ENCODE peak calls at places on chromosomes 1 and 21, in ten cellular contexts. R, Z, W, V, K, Q, F, N, O and H are unnamed samples. For H3K27me3, the result is how much of the 10 kb centered on the place peaks cover.

GRCh38 chr21:45971487-45972352 is 9.8 kb upstream of the COL6A1 start:
- DNase-seq in R (peak), Z (no peak), W (peak), V (peak), K (no peak), Q (peak), F (peak), N (peak), O (peak), H (no peak)

GRCh38 chr21:37790905-37791304 is 125.4 kb downstream of the KCNJ6 start:
- DNase-seq in R (no peak), Z (no peak), W (no peak), V (no peak), K (no peak), Q (no peak), F (no peak), N (no peak), O (no peak), H (no peak)

GRCh38 chr1:156502749-156503671 is 2.4 kb upstream of the MEF2D start:
- DNase-seq in R (peak), Z (peak), W (peak), V (peak), K (no peak), Q (peak), F (peak), N (peak), O (peak), H (peak)

GRCh38 chr1:20634594-20635084 is 1.4 kb downstream of the PINK1 start:
- DNase-seq in R (no peak), Z (peak), W (no peak), V (no peak), K (no peak), Q (peak), F (peak), N (no peak), O (peak), H (peak)

GRCh38 chr1:230219174-230220067 is 152.4 kb downstream of the GALNT2 start:
- DNase-seq in R (no peak), Z (no peak), W (no peak), V (no peak), K (no peak), Q (no peak), F (no peak), N (no peak), O (no peak), H (no peak)

GRCh38 chr21:23307065-23307464 is 2300.2 kb downstream of the MRPL39 start:
- DNase-seq in R (no peak), Z (no peak), W (no peak), V (no peak), K (no peak), Q (no peak), F (no peak), N (no peak), O (no peak), H (no peak)

GRCh38 chr1:66156144-66156543 is 363.4 kb downstream of the PDE4B start:
- DNase-seq in R (no peak), Z (no peak), W (no peak), V (no peak), K (no peak), Q (no peak), F (no peak), N (no peak), O (no peak), H (no peak)

GRCh38 chr1:22612657-22613056 is 23.8 kb upstream of the C1QA start:
- DNase-seq in R (no peak), Z (no peak), W (no peak), V (no peak), K (no peak), Q (no peak), F (no peak), N (no peak), O (no peak), H (no peak)

GRCh38 chr1:165876121-165876520 is 48.7 kb downstream of the UCK2 start:
- DNase-seq in R (no peak), Z (no peak), W (no peak), V (no peak), K (no peak), Q (no peak), F (no peak), N (no peak), O (no peak), H (no peak)

GRCh38 chr1:156537027-156537426 is 35.3 kb downstream of the IQGAP3 start:
- DNase-seq in R (no peak), Z (no peak), W (no peak), V (no peak), K (no peak), Q (no peak), F (no peak), N (no peak), O (no peak), H (no peak)

GRCh38 chr1:64363116-64363515 is 106.8 kb upstream of the CACHD1 start:
- DNase-seq in R (no peak), Z (no peak), W (no peak), V (no peak), K (no peak), Q (no peak), F (no peak), N (no peak), O (no peak), H (no peak)

GRCh38 chr1:31576201-31576669 is at the start of gene TINAGL1:
- DNase-seq in R (peak), Z (peak), W (peak), V (peak), K (no peak), Q (peak), F (peak), N (peak), O (peak), H (peak)

GRCh38 chr1:158951956-158952355 is 20.6 kb downstream of the PYHIN1 start:
- DNase-seq in R (no peak), Z (no peak), W (no peak), V (no peak), K (no peak), Q (no peak), F (peak), N (no peak), O (peak), H (no peak)

GRCh38 chr1:18528616-18529015 is 47.9 kb downstream of the KLHDC7A start:
- DNase-seq in R (no peak), Z (no peak), W (no peak), V (no peak), K (no peak), Q (no peak), F (no peak), N (no peak), O (no peak), H (peak)

GRCh38 chr1:44860891-44861290 is 17.8 kb upstream of the PTCH2 start:
- DNase-seq in R (no peak), Z (no peak), W (no peak), V (no peak), K (no peak), Q (no peak), F (no peak), N (no peak), O (no peak), H (no peak)

GRCh38 chr1:113987259-113987658 is 8.0 kb downstream of the OLFML3 start:
- DNase-seq in R (no peak), Z (no peak), W (no peak), V (no peak), K (no peak), Q (no peak), F (no peak), N (no peak), O (no peak), H (no peak)

GRCh38 chr1:91511386-91511785 is 10.7 kb downstream of the CDC7 start:
- DNase-seq in R (no peak), Z (peak), W (no peak), V (no peak), K (no peak), Q (no peak), F (no peak), N (no peak), O (no peak), H (no peak)

GRCh38 chr1:37634554-37635308 is at the start of gene RSPO1:
- DNase-seq in R (no peak), Z (no peak), W (peak), V (peak), K (peak), Q (no peak), F (peak), N (peak), O (peak), H (no peak)

GRCh38 chr1:97632075-97632474 is 288.8 kb downstream of the DPYD start:
- DNase-seq in R (no peak), Z (peak), W (no peak), V (no peak), K (no peak), Q (no peak), F (no peak), N (no peak), O (no peak), H (no peak)

GRCh38 chr1:201649776-201650607 is 111.1 kb downstream of the NAV1 start:
- DNase-seq in R (peak), Z (peak), W (peak), V (peak), K (peak), Q (peak), F (peak), N (peak), O (peak), H (peak)

GRCh38 chr1:225767591-225768540 is 9.8 kb upstream of the SRP9 start:
- DNase-seq in R (peak), Z (peak), W (peak), V (peak), K (no peak), Q (peak), F (peak), N (peak), O (peak), H (peak)

GRCh38 chr1:39829791-39830533 is 41.3 kb upstream of the BMP8B start:
- DNase-seq in R (no peak), Z (peak), W (no peak), V (no peak), K (no peak), Q (no peak), F (no peak), N (no peak), O (no peak), H (no peak)

GRCh38 chr1:41274827-41275519 is 32.9 kb upstream of the SCMH1 start:
- DNase-seq in R (no peak), Z (no peak), W (no peak), V (no peak), K (no peak), Q (no peak), F (no peak), N (no peak), O (no peak), H (no peak)

GRCh38 chr21:42218836-42219605 is at the start of gene ABCG1:
- DNase-seq in R (peak), Z (peak), W (peak), V (no peak), K (peak), Q (peak), F (peak), N (no peak), O (peak), H (no peak)

GRCh38 chr1:199616947-199617346 is 410.6 kb upstream of the NR5A2 start:
- DNase-seq in R (no peak), Z (no peak), W (no peak), V (no peak), K (no peak), Q (no peak), F (no peak), N (no peak), O (no peak), H (no peak)

GRCh38 chr1:96880626-96881025 is 159.0 kb downstream of the PTBP2 start:
- DNase-seq in R (no peak), Z (no peak), W (no peak), V (no peak), K (no peak), Q (no peak), F (no peak), N (no peak), O (no peak), H (no peak)

GRCh38 chr1:210747890-210748289 is 386.1 kb downstream of the KCNH1 start:
- DNase-seq in R (no peak), Z (no peak), W (no peak), V (no peak), K (no peak), Q (no peak), F (no peak), N (no peak), O (no peak), H (no peak)

GRCh38 chr1:184019066-184019465 is 18.5 kb downstream of the COLGALT2 start:
- DNase-seq in R (no peak), Z (no peak), W (no peak), V (no peak), K (no peak), Q (no peak), F (no peak), N (no peak), O (no peak), H (no peak)

GRCh38 chr1:98556521-98557158 is 104.9 kb upstream of the SNX7 start:
- DNase-seq in R (no peak), Z (peak), W (no peak), V (no peak), K (no peak), Q (no peak), F (no peak), N (no peak), O (no peak), H (no peak)

GRCh38 chr1:219374636-219375035 is 201.0 kb downstream of the LYPLAL1 start:
- DNase-seq in R (no peak), Z (no peak), W (no peak), V (no peak), K (no peak), Q (no peak), F (no peak), N (no peak), O (no peak), H (no peak)

GRCh38 chr1:212485895-212486590 is 53.3 kb downstream of the NENF start:
- DNase-seq in R (peak), Z (peak), W (no peak), V (no peak), K (peak), Q (no peak), F (peak), N (peak), O (peak), H (peak)

GRCh38 chr1:95309031-95309459 is 75.0 kb downstream of the RWDD3 start:
- DNase-seq in R (no peak), Z (peak), W (no peak), V (no peak), K (peak), Q (no peak), F (peak), N (no peak), O (no peak), H (no peak)

GRCh38 chr1:228930479-228930957 is 195.2 kb downstream of the RHOU start:
- DNase-seq in R (no peak), Z (no peak), W (no peak), V (no peak), K (no peak), Q (no peak), F (peak), N (no peak), O (no peak), H (peak)

GRCh38 chr1:207073906-207074820 is 14.5 kb upstream of the C4BPB start:
- DNase-seq in R (no peak), Z (peak), W (no peak), V (no peak), K (no peak), Q (no peak), F (peak), N (no peak), O (no peak), H (no peak)

GRCh38 chr1:48396208-48396607 is 75.8 kb downstream of the SPATA6 start:
- DNase-seq in R (no peak), Z (peak), W (no peak), V (no peak), K (no peak), Q (no peak), F (no peak), N (no peak), O (no peak), H (no peak)

GRCh38 chr1:7261490-7261889 is 476.2 kb downstream of the CAMTA1 start:
- DNase-seq in R (no peak), Z (no peak), W (no peak), V (no peak), K (no peak), Q (no peak), F (peak), N (no peak), O (no peak), H (no peak)

GRCh38 chr1:41799723-41800122 is 119.0 kb downstream of the HIVEP3 start:
- DNase-seq in R (no peak), Z (peak), W (no peak), V (no peak), K (no peak), Q (no peak), F (no peak), N (no peak), O (no peak), H (no peak)

GRCh38 chr1:232218955-232219865 is 410.7 kb downstream of the SIPA1L2 start:
- DNase-seq in R (no peak), Z (no peak), W (no peak), V (no peak), K (no peak), Q (peak), F (no peak), N (peak), O (no peak), H (no peak)

GRCh38 chr1:3463891-3464648 is 9.6 kb downstream of the ARHGEF16 start:
- DNase-seq in R (no peak), Z (no peak), W (no peak), V (no peak), K (no peak), Q (no peak), F (no peak), N (peak), O (no peak), H (no peak)
- H3K27me3 ChIP-seq in R (under half), Z (under half), W (under half), V (under half), K (under half), Q (under half), F (under half), N (under half), O (under half), H (under half)

GRCh38 chr1:116847175-116847574 is 62.5 kb upstream of the PTGFRN start:
- DNase-seq in R (no peak), Z (no peak), W (no peak), V (no peak), K (no peak), Q (no peak), F (no peak), N (no peak), O (no peak), H (no peak)

GRCh38 chr1:116844775-116845174 is 64.9 kb upstream of the PTGFRN start:
- DNase-seq in R (no peak), Z (no peak), W (no peak), V (no peak), K (no peak), Q (no peak), F (no peak), N (no peak), O (no peak), H (no peak)

GRCh38 chr1:116852367-116852766 is 57.3 kb upstream of the PTGFRN start:
- DNase-seq in R (no peak), Z (no peak), W (no peak), V (no peak), K (no peak), Q (no peak), F (peak), N (no peak), O (no peak), H (no peak)

GRCh38 chr1:116850436-116850835 is 59.3 kb upstream of the PTGFRN start:
- DNase-seq in R (no peak), Z (no peak), W (no peak), V (no peak), K (no peak), Q (no peak), F (no peak), N (no peak), O (no peak), H (no peak)

GRCh38 chr1:116847688-116848531 is 61.8 kb upstream of the PTGFRN start:
- DNase-seq in R (no peak), Z (peak), W (no peak), V (peak), K (no peak), Q (peak), F (no peak), N (peak), O (peak), H (no peak)
- H3K4me3 ChIP-seq in R (no peak), Z (no peak), W (no peak), V (no peak), K (no peak), Q (no peak), F (no peak), N (no peak), O (no peak), H (no peak)

GRCh38 chr21:36522174-36522810 is 42.4 kb upstream of the CLDN14 start:
- DNase-seq in R (no peak), Z (no peak), W (no peak), V (no peak), K (no peak), Q (no peak), F (no peak), N (no peak), O (no peak), H (no peak)

GRCh38 chr21:36524477-36524876 is 44.6 kb upstream of the CLDN14 start:
- DNase-seq in R (no peak), Z (no peak), W (no peak), V (no peak), K (no peak), Q (no peak), F (no peak), N (no peak), O (no peak), H (no peak)

DNA sequence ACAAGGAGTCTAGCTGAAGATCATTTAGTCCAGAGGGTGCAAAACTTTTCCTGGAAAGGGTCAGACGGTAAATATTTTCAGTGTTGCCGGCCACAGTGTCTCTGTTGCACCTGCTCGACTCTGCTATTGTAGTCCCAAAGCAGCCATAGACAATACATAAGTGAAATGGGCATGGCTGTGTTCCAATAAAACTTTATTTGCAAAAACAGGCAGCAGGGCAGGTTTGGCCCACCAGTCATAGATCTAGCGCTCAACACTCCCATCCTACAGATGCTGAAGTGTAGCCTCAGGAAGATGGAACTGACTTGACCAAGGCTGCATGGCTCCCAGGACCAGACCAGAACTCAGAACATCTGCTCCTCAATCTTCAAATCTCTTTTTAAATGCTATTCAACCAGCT is 46.2 kb upstream of the CLDN14 start:
- DNase-seq in R (no peak), Z (no peak), W (no peak), V (no peak), K (no peak), Q (no peak), F (no peak), N (no peak), O (no peak), H (no peak)
- H3K27me3 ChIP-seq in R (under half), Z (under half), W (under half), V (under half), K (under half), Q (under half), F (under half), N (under half), O (under half), H (under half)

GRCh38 chr1:205630241-205630640 is 1.6 kb downstream of the ELK4 start:
- DNase-seq in R (no peak), Z (peak), W (no peak), V (no peak), K (no peak), Q (no peak), F (no peak), N (no peak), O (no peak), H (no peak)

GRCh38 chr1:205627956-205628355 is 3.9 kb downstream of the ELK4 start:
- DNase-seq in R (no peak), Z (no peak), W (no peak), V (no peak), K (no peak), Q (no peak), F (no peak), N (no peak), O (no peak), H (no peak)

GRCh38 chr1:205630651-205631009 is 1.2 kb downstream of the ELK4 start:
- DNase-seq in R (no peak), Z (no peak), W (no peak), V (no peak), K (no peak), Q (no peak), F (no peak), N (no peak), O (no peak), H (no peak)

GRCh38 chr1:205629751-205630150 is 2.1 kb downstream of the ELK4 start:
- DNase-seq in R (no peak), Z (no peak), W (no peak), V (no peak), K (no peak), Q (no peak), F (no peak), N (no peak), O (no peak), H (no peak)

DNA sequence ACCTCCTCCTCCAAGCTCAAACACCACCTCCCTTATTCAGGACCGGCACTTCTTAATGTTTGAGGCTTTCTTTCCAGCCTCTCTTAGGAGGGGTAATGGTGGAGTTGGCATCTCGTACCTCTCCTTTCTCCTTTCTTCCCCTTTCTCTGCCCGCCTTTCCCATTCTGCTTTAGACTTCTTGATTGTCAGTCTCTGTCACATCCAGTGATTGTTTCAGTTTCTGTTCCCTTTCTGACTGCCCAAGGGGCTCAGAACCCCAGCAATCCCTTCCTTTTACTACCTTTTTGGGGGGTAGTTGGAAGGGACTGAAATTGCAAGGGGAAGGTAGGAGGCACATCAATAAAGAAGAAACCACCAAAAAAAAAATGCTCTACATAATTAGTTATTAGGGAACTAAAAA is 5.6 kb downstream of the ELK4 start:
- DNase-seq in R (no peak), Z (no peak), W (no peak), V (no peak), K (no peak), Q (no peak), F (no peak), N (no peak), O (no peak), H (no peak)
- H3K4me3 ChIP-seq in R (no peak), Z (no peak), W (no peak), V (no peak), K (no peak), Q (no peak), F (no peak), N (no peak), O (no peak), H (no peak)

DNA sequence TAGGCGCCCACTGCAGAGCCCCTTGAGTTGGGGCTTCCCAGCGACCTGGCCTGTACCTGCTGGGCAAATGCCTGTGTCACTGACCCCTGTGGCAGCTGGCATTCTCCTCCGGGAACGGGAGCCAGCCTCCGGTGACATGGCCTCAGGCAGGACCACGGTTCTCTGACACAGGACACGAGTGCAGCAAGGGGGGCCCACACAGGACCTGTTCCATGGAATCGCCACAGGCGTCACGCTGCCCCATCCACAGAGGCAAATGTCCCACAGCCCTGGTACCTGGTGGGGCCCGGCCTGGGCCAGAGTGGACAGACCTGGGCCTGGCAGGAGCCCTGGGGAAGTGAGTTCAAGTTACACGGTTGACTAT is 2.6 kb downstream of the ITGB2 start:
- DNase-seq in R (no peak), Z (no peak), W (no peak), V (no peak), K (no peak), Q (no peak), F (peak), N (no peak), O (no peak), H (no peak)
- H3K27me3 ChIP-seq in R (under half), Z (under half), W (under half), V (under half), K (under half), Q (under half), F (under half), N (under half), O (under half), H (under half)